ENCODE peak calls at places on chromosomes 13 and 19, in nine cellular contexts. B, Y, U, H, K, Q, R, S and I are unnamed samples.

GRCh38 chr13:42876810-42877550 is 95.6 kb downstream of the FAM216B start:
- DNase-seq in B (peak; percentile 71), Y (no peak), U (no peak), H (no peak), K (no peak), Q (no peak), R (no peak), S (no peak), I (no peak)

GRCh38 chr13:114153485-114154080 is 21.2 kb upstream of the RASA3 start:
- DNase-seq in B (no peak), Y (no peak), U (no peak), H (no peak), K (no peak), Q (no peak), R (no peak), S (no peak), I (no peak)

GRCh38 chr13:51717786-51718398 is 86.1 kb downstream of the DHRS12 start:
- DNase-seq in B (no peak), Y (no peak), U (no peak), H (no peak), K (no peak), Q (no peak), R (no peak), S (no peak), I (no peak)

GRCh38 chr19:35288843-35289355 is 3.1 kb upstream of the MAG start:
- DNase-seq in B (no peak), Y (no peak), U (no peak), H (no peak), K (no peak), Q (no peak), R (no peak), S (no peak), I (no peak)

GRCh38 chr13:30696278-30697176 is 38.8 kb upstream of the ALOX5AP start:
- DNase-seq in B (peak; percentile 55), Y (peak; percentile 45), U (no peak), H (no peak), K (peak; percentile 16), Q (no peak), R (peak; percentile 66), S (no peak), I (no peak)

GRCh38 chr19:31518216-31518615 is 169.0 kb upstream of the TSHZ3 start:
- DNase-seq in B (no peak), Y (no peak), U (no peak), H (no peak), K (no peak), Q (no peak), R (peak; percentile 13), S (no peak), I (no peak)

GRCh38 chr13:23979361-23980159 is 82.3 kb upstream of the C1QTNF9B start:
- DNase-seq in B (peak; percentile 93), Y (peak; percentile 86), U (peak; percentile 80), H (peak; percentile 87), K (peak; percentile 83), Q (peak; percentile 81), R (peak; percentile 76), S (peak; percentile 4), I (peak; percentile 71)

GRCh38 chr13:40442191-40442590 is 224.2 kb downstream of the FOXO1 start:
- DNase-seq in B (no peak), Y (no peak), U (no peak), H (no peak), K (peak; percentile 82), Q (no peak), R (no peak), S (no peak), I (no peak)

GRCh38 chr19:41893899-41894298 is 10.9 kb downstream of the ARHGEF1 start:
- DNase-seq in B (no peak), Y (no peak), U (no peak), H (no peak), K (no peak), Q (peak; percentile 38), R (no peak), S (peak; percentile 87), I (no peak)

GRCh38 chr13:107099661-107100060 is 531.7 kb upstream of the ARGLU1 start:
- DNase-seq in B (peak; percentile 89), Y (no peak), U (no peak), H (no peak), K (no peak), Q (no peak), R (no peak), S (no peak), I (no peak)

GRCh38 chr13:113157206-113157928 is 1.1 kb upstream of the PROZ start:
- DNase-seq in B (no peak), Y (no peak), U (no peak), H (no peak), K (no peak), Q (no peak), R (no peak), S (no peak), I (no peak)

GRCh38 chr19:14683439-14683838 is 6.4 kb upstream of the ZNF333 start:
- DNase-seq in B (no peak), Y (no peak), U (no peak), H (no peak), K (no peak), Q (no peak), R (no peak), S (no peak), I (no peak)
- H3K4me3 ChIP-seq in B (no peak overlapping the region), Y (no peak overlapping the region), U (no peak overlapping the region), H (no peak overlapping the region), K (no peak overlapping the region), Q (no peak overlapping the region), R (no peak overlapping the region), S (no peak overlapping the region), I (no peak overlapping the region)

GRCh38 chr19:48497728-48498575 is 13.7 kb downstream of the LMTK3 start:
- DNase-seq in B (no peak), Y (no peak), U (no peak), H (no peak), K (no peak), Q (no peak), R (no peak), S (no peak), I (no peak)
- H3K4me1 ChIP-seq in B (no peaks in the 10 kb centered on the region), Y (peaks cover 34% of the 10 kb centered on the region), U (no peaks in the 10 kb centered on the region), H (peaks cover 30% of the 10 kb centered on the region), K (no peaks in the 10 kb centered on the region), Q (peaks cover 14% of the 10 kb centered on the region), R (peaks cover 15% of the 10 kb centered on the region), S (peaks cover 24% of the 10 kb centered on the region), I (peaks cover 13% of the 10 kb centered on the region)

GRCh38 chr13:28408235-28408848 is 86.6 kb downstream of the FLT1 start:
- DNase-seq in B (no peak), Y (peak; percentile 88), U (peak; percentile 23), H (no peak), K (peak; percentile 76), Q (no peak), R (peak; percentile 77), S (no peak), I (no peak)
- H3K27ac ChIP-seq in B (no peak overlapping the region), Y (peak overlapping the region; percentile 84), U (peak overlapping the region; percentile 33), H (peak overlapping the region; percentile 17), K (peak overlapping the region; percentile 96), Q (no peak overlapping the region), R (peak overlapping the region; percentile 52), S (no peak overlapping the region), I (peak overlapping the region; percentile 25)

DNA sequence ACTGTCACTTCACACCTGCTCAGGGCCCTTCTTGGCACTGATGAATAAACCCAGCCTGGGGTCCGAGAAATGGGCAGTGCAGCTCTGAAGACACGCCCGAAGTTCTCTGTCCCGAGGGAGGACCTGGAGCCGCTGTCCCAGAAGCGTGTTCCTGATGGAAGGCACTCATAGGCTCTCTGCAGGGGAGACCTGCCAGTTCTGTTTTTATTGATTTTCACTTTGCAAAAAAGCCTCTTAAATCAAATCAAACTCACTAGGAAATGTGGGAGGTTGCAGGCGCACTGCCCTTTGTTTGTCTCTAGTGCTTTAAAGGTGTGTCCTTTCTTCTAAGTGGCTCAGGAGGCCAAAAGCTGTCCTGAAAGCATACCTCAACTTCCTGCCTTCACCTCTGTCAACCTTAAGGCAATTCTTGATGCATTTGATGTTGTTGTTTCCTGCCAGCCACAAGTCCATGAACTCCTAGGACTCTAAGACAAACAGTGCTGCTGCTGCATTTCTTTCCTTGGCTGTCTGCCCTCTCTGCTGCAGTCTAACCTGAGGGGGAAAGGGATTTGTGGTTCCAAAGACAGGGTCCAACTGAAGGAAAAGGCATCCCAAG is 663.2 kb downstream of the UQCRFS1 start:
- DNase-seq in B (no peak), Y (no peak), U (no peak), H (no peak), K (no peak), Q (no peak), R (no peak), S (no peak), I (no peak)
- H3K4me3 ChIP-seq in B (no peak overlapping the region), Y (no peak overlapping the region), U (no peak overlapping the region), H (no peak overlapping the region), K (no peak overlapping the region), Q (no peak overlapping the region), R (no peak overlapping the region), S (no peak overlapping the region), I (no peak overlapping the region)

GRCh38 chr19:55478364-55478763 is 1.9 kb downstream of the ZNF628 start:
- DNase-seq in B (no peak), Y (no peak), U (no peak), H (no peak), K (no peak), Q (no peak), R (no peak), S (no peak), I (no peak)

GRCh38 chr19:55477905-55478304 is 1.5 kb downstream of the ZNF628 start:
- DNase-seq in B (no peak), Y (no peak), U (no peak), H (no peak), K (no peak), Q (no peak), R (no peak), S (no peak), I (no peak)

GRCh38 chr19:55479045-55479444 is 2.6 kb downstream of the ZNF628 start:
- DNase-seq in B (no peak), Y (no peak), U (no peak), H (no peak), K (no peak), Q (no peak), R (no peak), S (no peak), I (no peak)

GRCh38 chr19:55481148-55482127 is 3.5 kb upstream of the NAT14 start:
- DNase-seq in B (no peak), Y (no peak), U (no peak), H (no peak), K (no peak), Q (no peak), R (no peak), S (no peak), I (no peak)

DNA sequence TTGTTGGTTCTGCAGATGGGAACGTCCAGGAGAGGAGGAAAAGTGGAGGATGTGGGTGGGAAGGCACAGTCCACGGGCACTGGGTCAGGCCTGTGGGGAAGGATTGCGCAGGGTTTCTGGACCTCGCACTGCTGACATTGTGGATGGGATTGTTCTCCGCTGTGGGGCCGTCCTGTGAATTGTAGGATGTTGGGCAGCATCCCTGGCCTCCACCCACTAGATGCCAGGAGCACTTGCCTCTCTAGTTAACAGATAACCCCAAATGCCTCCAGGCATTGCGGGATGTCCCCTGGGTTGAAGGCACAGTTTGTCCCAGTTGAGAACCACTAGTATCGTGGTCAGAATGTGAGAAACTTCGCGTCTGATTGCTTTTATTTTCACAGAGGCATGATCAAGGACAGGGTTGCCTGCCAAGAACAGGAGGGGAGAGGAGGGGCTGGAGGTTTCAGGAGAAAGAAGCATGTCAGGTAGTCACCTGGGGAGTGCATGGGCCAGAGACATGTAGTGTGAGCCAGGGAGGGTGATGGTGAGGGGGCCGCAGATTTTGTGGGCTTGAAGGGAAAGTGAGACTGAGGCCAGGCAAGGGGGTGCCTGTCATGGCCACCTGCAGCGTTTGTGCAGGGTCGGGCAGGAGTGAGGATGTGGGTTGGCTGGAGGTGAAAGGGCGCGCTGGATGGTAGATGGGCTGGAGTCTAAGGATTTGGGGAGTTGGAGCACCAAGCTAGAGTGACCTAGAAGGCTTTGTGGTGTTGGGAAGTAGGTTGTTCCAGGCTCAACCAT is 3.2 kb downstream of the ZNF628 start:
- DNase-seq in B (no peak), Y (no peak), U (no peak), H (no peak), K (no peak), Q (no peak), R (no peak), S (no peak), I (no peak)
- H3K4me1 ChIP-seq in B (peaks cover 6% of the 10 kb centered on the region), Y (peaks cover 35% of the 10 kb centered on the region), U (peaks cover 11% of the 10 kb centered on the region), H (peaks cover 25% of the 10 kb centered on the region), K (peaks cover 3% of the 10 kb centered on the region), Q (peaks cover 31% of the 10 kb centered on the region), R (peaks cover 45% of the 10 kb centered on the region), S (peaks cover 32% of the 10 kb centered on the region), I (peaks cover 26% of the 10 kb centered on the region)